ENCODE peak calls at places on chromosomes 3 and 15, in five cellular contexts. G is activated naive CD8-positive, alpha-beta T cell treated with anti-CD3 and anti-CD28 coated beads for 36 hours; F is ovary; T is NCI-H2029; R is NCI-H1436. C is an unnamed sample.

GRCh38 chr3:89702404-89702803 is 595.0 kb downstream of the EPHA3 start:
- DNase-seq in G (no peak), F (no peak), T (no peak), R (no peak), C (no peak)

GRCh38 chr3:123286308-123287023 is 84.7 kb downstream of the SEC22A start:
- DNase-seq in G (peak), F (no peak), T (no peak), R (peak), C (peak)

GRCh38 chr3:10551139-10551538 is 45.8 kb upstream of the ATP2B2 start:
- DNase-seq in G (no peak), F (no peak), T (no peak), R (no peak), C (no peak)

GRCh38 chr15:25848769-25849430 is 14.2 kb downstream of the ATP10A start:
- DNase-seq in G (no peak), F (no peak), T (no peak), R (no peak), C (peak)

GRCh38 chr3:72165337-72165736 is 380.4 kb upstream of the PROK2 start:
- DNase-seq in G (no peak), F (no peak), T (no peak), R (no peak), C (no peak)

GRCh38 chr15:41258706-41259471 is 27.8 kb downstream of the CHP1 start:
- DNase-seq in G (no peak), F (no peak), T (no peak), R (no peak), C (no peak)

GRCh38 chr15:43209059-43209824 is 11.6 kb downstream of the EPB42 start:
- DNase-seq in G (no peak), F (no peak), T (no peak), R (no peak), C (peak)

GRCh38 chr3:184600685-184601377 is 39.2 kb downstream of the EPHB3 start:
- DNase-seq in G (no peak), F (no peak), T (no peak), R (no peak), C (no peak)

GRCh38 chr3:114792159-114792918 is 354.7 kb downstream of the ZBTB20 start:
- DNase-seq in G (no peak), F (no peak), T (no peak), R (no peak), C (no peak)

GRCh38 chr3:178174201-178174880 is 361.9 kb upstream of the KCNMB2 start:
- DNase-seq in G (no peak), F (no peak), T (no peak), R (no peak), C (no peak)

GRCh38 chr3:37660782-37661181 is 200.9 kb upstream of the CTDSPL start:
- DNase-seq in G (no peak), F (no peak), T (no peak), R (no peak), C (no peak)

GRCh38 chr15:60477991-60478632 is 830 bp downstream of the ICE2 start:
- DNase-seq in G (no peak), F (no peak), T (peak), R (no peak), C (no peak)

GRCh38 chr3:122232485-122232884 is 49.0 kb downstream of the CASR start:
- DNase-seq in G (peak), F (no peak), T (no peak), R (no peak), C (peak)

GRCh38 chr15:66004618-66005262 is 135.4 kb downstream of the RAB11A start:
- DNase-seq in G (no peak), F (peak), T (no peak), R (no peak), C (peak)

GRCh38 chr15:70061086-70061370 is 36.7 kb downstream of the TLE3 start:
- DNase-seq in G (no peak), F (no peak), T (no peak), R (no peak), C (no peak)

GRCh38 chr15:59372352-59373211 is at the start of gene MYO1E:
- DNase-seq in G (peak), F (peak), T (peak), R (peak), C (peak)

GRCh38 chr3:150495563-150496168 is 50.6 kb downstream of the SERP1 start:
- DNase-seq in G (no peak), F (no peak), T (peak), R (peak), C (no peak)

GRCh38 chr3:141011511-141012262 is 39.5 kb upstream of the SPSB4 start:
- DNase-seq in G (peak), F (peak), T (peak), R (peak), C (peak)

GRCh38 chr3:194162070-194162678 is 26.2 kb downstream of the HES1 start:
- DNase-seq in G (no peak), F (no peak), T (no peak), R (no peak), C (no peak)

GRCh38 chr3:41002104-41002503 is 197.2 kb upstream of the CTNNB1 start:
- DNase-seq in G (no peak), F (no peak), T (peak), R (no peak), C (no peak)

GRCh38 chr15:45611305-45611704 is 23.5 kb upstream of the SQOR start:
- DNase-seq in G (no peak), F (no peak), T (no peak), R (no peak), C (no peak)

GRCh38 chr3:106379251-106379750 is 510.5 kb upstream of the CBLB start:
- DNase-seq in G (no peak), F (no peak), T (no peak), R (no peak), C (no peak)

GRCh38 chr3:186038360-186038759 is 70.5 kb downstream of the ETV5 start:
- DNase-seq in G (no peak), F (no peak), T (no peak), R (no peak), C (no peak)

GRCh38 chr3:3579658-3580057 is 219.6 kb upstream of the LRRN1 start:
- DNase-seq in G (no peak), F (no peak), T (no peak), R (no peak), C (no peak)

C was measured in activated CD8-positive, alpha-beta T cell treated with anti-CD3 and anti-CD28 coated beads for 36 hours.